ENCODE peak calls at places on chromosomes 16 and 17, in eight cellular contexts. Q is progenitor cell of endocrine pancreas, V is uterus, X is left lung, B is AG04450, D is neural progenitor cell, C is H9, O is HL-60. P is an unnamed sample.
A peak's percentile ranks its signal among the peaks of the same experiment; 100 is the strongest.

GRCh38 chr17:20092973-20093626 is 83.9 kb downstream of the SPECC1 start:
- DNase-seq in Q (no peak), V (no peak), X (no peak), B (no peak), D (no peak), C (no peak), O (no peak), P (no peak)

GRCh38 chr17:3712811-3713463 is 10.8 kb upstream of the HASPIN start:
- DNase-seq in Q (no peak), V (no peak), X (no peak), B (no peak), D (no peak), C (no peak), O (no peak), P (no peak)

GRCh38 chr17:3894927-3895343 is 2.1 kb upstream of the CAMKK1 start:
- DNase-seq in Q (no peak), V (no peak), X (no peak), B (no peak), D (no peak), C (no peak), O (peak; percentile 25), P (no peak)

GRCh38 chr17:74779948-74780400 is 3.8 kb upstream of the NAT9 start:
- DNase-seq in Q (no peak), V (no peak), X (peak; percentile 83), B (no peak), D (no peak), C (no peak), O (peak; percentile 98), P (no peak)

GRCh38 chr17:38588775-38589174 is 17.0 kb downstream of the SRCIN1 start:
- DNase-seq in Q (no peak), V (no peak), X (no peak), B (no peak), D (no peak), C (no peak), O (no peak), P (no peak)

GRCh38 chr17:6924121-6924676 is 71.7 kb upstream of the ALOX12 start:
- DNase-seq in Q (no peak), V (no peak), X (no peak), B (no peak), D (no peak), C (no peak), O (no peak), P (no peak)

GRCh38 chr16:15682105-15682570 is 32.1 kb downstream of the NDE1 start:
- DNase-seq in Q (no peak), V (no peak), X (no peak), B (peak; percentile 36), D (peak; percentile 26), C (peak; percentile 55), O (peak; percentile 73), P (peak; percentile 6)

GRCh38 chr17:10109146-10109545 is 89.3 kb downstream of the GAS7 start:
- DNase-seq in Q (no peak), V (no peak), X (no peak), B (no peak), D (no peak), C (no peak), O (no peak), P (no peak)

GRCh38 chr16:84720180-84720579 is 20.4 kb downstream of the USP10 start:
- DNase-seq in Q (no peak), V (no peak), X (no peak), B (no peak), D (no peak), C (no peak), O (no peak), P (no peak)

GRCh38 chr17:16428098-16428882 is 12.9 kb downstream of the TRPV2 start:
- DNase-seq in Q (peak; percentile 43), V (peak; percentile 56), X (peak; percentile 85), B (no peak), D (peak; percentile 68), C (peak; percentile 85), O (peak; percentile 58), P (peak; percentile 62)

GRCh38 chr16:65782537-65783290 is 583.8 kb upstream of the CDH5 start:
- DNase-seq in Q (no peak), V (no peak), X (no peak), B (no peak), D (no peak), C (no peak), O (no peak), P (no peak)

GRCh38 chr17:13171790-13172189 is 154.0 kb upstream of the ELAC2 start:
- DNase-seq in Q (no peak), V (no peak), X (no peak), B (no peak), D (no peak), C (no peak), O (no peak), P (no peak)

GRCh38 chr17:2042355-2042929 is 620 bp downstream of the OVCA2 start:
- DNase-seq in Q (no peak), V (peak; percentile 24), X (peak; percentile 64), B (no peak), D (peak; percentile 73), C (peak; percentile 62), O (no peak), P (no peak)

GRCh38 chr17:13626703-13627102 is 25.0 kb upstream of the HS3ST3A1 start:
- DNase-seq in Q (no peak), V (no peak), X (no peak), B (peak; percentile 61), D (no peak), C (no peak), O (no peak), P (no peak)

GRCh38 chr16:630815-631405 is at the start of gene WFIKKN1:
- DNase-seq in Q (peak; percentile 73), V (no peak), X (peak; percentile 88), B (no peak), D (peak; percentile 98), C (peak; percentile 92), O (no peak), P (peak; percentile 77)

GRCh38 chr17:46978489-46979022 is 497 bp downstream of the RPRML start:
- DNase-seq in Q (no peak), V (no peak), X (no peak), B (no peak), D (peak; percentile 60), C (peak; percentile 63), O (no peak), P (no peak)

GRCh38 chr17:46979023-46979870 is at the start of gene RPRML:
- DNase-seq in Q (peak; percentile 24), V (peak; percentile 34), X (no peak), B (no peak), D (peak; percentile 77), C (peak; percentile 77), O (no peak), P (peak; percentile 60)

GRCh38 chr17:46977750-46978488 is 1.1 kb downstream of the RPRML start:
- DNase-seq in Q (no peak), V (no peak), X (no peak), B (no peak), D (peak; percentile 33), C (no peak), O (no peak), P (no peak)

GRCh38 chr17:46976626-46977270 is 2.3 kb downstream of the RPRML start:
- DNase-seq in Q (no peak), V (no peak), X (no peak), B (no peak), D (peak; percentile 51), C (peak; percentile 72), O (no peak), P (no peak)

DNA sequence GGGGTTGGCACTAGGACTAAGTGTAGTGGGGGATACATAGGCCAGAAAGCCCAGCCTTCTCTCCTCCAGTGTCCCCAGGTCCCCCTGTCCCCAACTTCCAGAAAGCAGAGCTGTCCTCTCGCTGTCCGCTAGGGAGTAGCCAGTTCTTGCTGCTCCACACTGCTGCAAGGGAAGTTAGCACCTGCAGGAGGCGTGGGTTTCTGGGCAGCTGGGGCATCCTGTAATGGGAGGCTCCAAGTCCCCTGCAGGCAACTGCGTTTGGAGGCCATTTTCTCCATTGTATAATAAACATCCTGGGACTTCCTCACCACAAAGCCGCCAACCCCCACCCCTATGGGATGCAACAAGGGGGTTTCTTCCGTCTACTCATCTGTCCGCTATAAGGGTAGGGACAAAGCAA is 1.7 kb downstream of the RPRML start:
- DNase-seq in Q (peak; percentile 69), V (no peak), X (no peak), B (no peak), D (peak; percentile 93), C (peak; percentile 98), O (peak; percentile 38), P (peak; percentile 61)
- TF ChIP-seq CTCF in Q (peak; percentile 67), V (no peak), X (no peak), B (peak; percentile 48), D (peak; percentile 73), C (peak; percentile 75), O (no peak), P (peak; percentile 62)

GRCh38 chr16:88941933-88942909 is 34.8 kb downstream of the CBFA2T3 start:
- DNase-seq in Q (peak; percentile 71), V (no peak), X (peak; percentile 93), B (no peak), D (peak; percentile 82), C (peak; percentile 74), O (peak; percentile 38), P (peak; percentile 67)
- TF ChIP-seq CTCF in Q (peak; percentile 93), V (peak; percentile 62), X (peak; percentile 76), B (peak; percentile 46), D (peak; percentile 66), C (peak; percentile 78), O (no peak), P (peak; percentile 89)

GRCh38 chr16:19411298-19411697 is 6.4 kb upstream of the TMC5 start:
- DNase-seq in Q (no peak), V (no peak), X (no peak), B (no peak), D (no peak), C (no peak), O (no peak), P (no peak)

GRCh38 chr16:19415461-19415860 is 2.2 kb upstream of the TMC5 start:
- DNase-seq in Q (no peak), V (no peak), X (no peak), B (no peak), D (no peak), C (no peak), O (no peak), P (no peak)

GRCh38 chr16:19415918-19416317 is 1.8 kb upstream of the TMC5 start:
- DNase-seq in Q (no peak), V (no peak), X (no peak), B (no peak), D (no peak), C (no peak), O (no peak), P (no peak)

GRCh38 chr16:19406891-19407491 is 10.7 kb upstream of the TMC5 start:
- DNase-seq in Q (no peak), V (no peak), X (no peak), B (no peak), D (no peak), C (no peak), O (no peak), P (no peak)

GRCh38 chr16:19410435-19411153 is 7.1 kb upstream of the TMC5 start:
- DNase-seq in Q (peak; percentile 53), V (no peak), X (peak; percentile 86), B (no peak), D (peak; percentile 82), C (peak; percentile 80), O (no peak), P (peak; percentile 45)
- TF ChIP-seq CTCF in Q (peak; percentile 49), V (no peak), X (no peak), B (no peak), D (peak; percentile 49), C (peak; percentile 60), O (no peak), P (peak; percentile 50)

DNA sequence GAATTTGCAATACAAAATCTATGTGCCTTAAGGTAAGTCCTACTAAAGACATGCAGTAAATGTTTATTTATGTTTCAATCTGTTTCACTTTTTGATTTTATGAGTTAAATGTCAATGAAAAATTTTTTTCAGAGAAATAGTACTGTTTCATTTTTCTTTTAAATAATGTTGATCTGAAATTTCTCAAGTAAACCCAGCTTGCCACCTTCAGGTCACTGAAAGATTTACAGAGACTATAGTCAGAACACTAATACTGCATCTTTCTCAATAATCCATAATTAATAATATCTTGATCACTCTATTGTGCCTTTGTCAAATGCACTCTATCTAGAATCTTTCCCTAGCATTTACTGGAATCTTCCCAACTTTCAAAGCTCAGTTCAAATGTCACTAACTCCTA is 6.5 kb upstream of the DHX40 start:
- DNase-seq in Q (no peak), V (no peak), X (no peak), B (no peak), D (no peak), C (no peak), O (no peak), P (no peak)
- TF ChIP-seq CTCF in Q (peak; percentile 38), V (no peak), X (no peak), B (peak; percentile 23), D (peak; percentile 20), C (peak; percentile 39), O (no peak), P (peak; percentile 45)